ENCODE peak calls at places on chromosomes 11 and 22, in seven cellular contexts. K is foreskin fibroblast, Q is astrocyte of the cerebellum, B is lung, R is choroid plexus epithelial cell, M is OCI-LY7, L is PC-3. G is an unnamed sample.

GRCh38 chr22:23180893-23181762 is 819 bp downstream of the BCR start:
- DNase-seq in K (no peak), Q (no peak), B (no peak), R (no peak), M (peak; percentile 43), L (peak; percentile 17), G (no peak)

GRCh38 chr11:4418403-4418802 is 24.9 kb upstream of the TRIM21 start:
- DNase-seq in K (no peak), Q (no peak), B (no peak), R (no peak), M (no peak), L (no peak), G (no peak)

GRCh38 chr11:76674517-76675400 is 4.2 kb upstream of the LRRC32 start:
- DNase-seq in K (no peak), Q (no peak), B (no peak), R (no peak), M (peak; percentile 88), L (no peak), G (no peak)

GRCh38 chr11:58805065-58805464 is 39.4 kb downstream of the GLYATL2 start:
- DNase-seq in K (peak; percentile 2), Q (no peak), B (no peak), R (no peak), M (no peak), L (peak; percentile 82), G (no peak)

GRCh38 chr11:25566298-25567200 is 765.4 kb upstream of the ANO3 start:
- DNase-seq in K (no peak), Q (no peak), B (peak; percentile 50), R (peak; percentile 37), M (no peak), L (no peak), G (no peak)

GRCh38 chr11:45097721-45098493 is 48.5 kb upstream of the PRDM11 start:
- DNase-seq in K (no peak), Q (peak; percentile 27), B (peak; percentile 56), R (peak; percentile 56), M (peak; percentile 65), L (peak; percentile 49), G (peak; percentile 79)

GRCh38 chr11:798093-798713 is at the start of gene SLC25A22:
- DNase-seq in K (peak; percentile 71), Q (no peak), B (peak; percentile 79), R (peak; percentile 79), M (peak; percentile 88), L (peak; percentile 84), G (peak; percentile 64)

GRCh38 chr22:31488988-31489617 is 539 bp downstream of the EIF4ENIF1 start:
- DNase-seq in K (peak; percentile 18), Q (no peak), B (peak; percentile 29), R (peak; percentile 28), M (peak; percentile 52), L (peak; percentile 4), G (peak; percentile 19)

GRCh38 chr22:23219317-23219716 is 39.0 kb downstream of the BCR start:
- DNase-seq in K (no peak), Q (no peak), B (no peak), R (no peak), M (no peak), L (no peak), G (no peak)

GRCh38 chr22:20249797-20250354 is 18.2 kb downstream of the RTN4R start:
- DNase-seq in K (no peak), Q (peak; percentile 19), B (no peak), R (peak; percentile 46), M (no peak), L (no peak), G (peak; percentile 29)

GRCh38 chr11:18495703-18496102 is 31.0 kb downstream of the TSG101 start:
- DNase-seq in K (no peak), Q (no peak), B (no peak), R (no peak), M (no peak), L (no peak), G (no peak)

GRCh38 chr11:18493310-18493709 is 33.4 kb downstream of the TSG101 start:
- DNase-seq in K (no peak), Q (no peak), B (no peak), R (no peak), M (no peak), L (peak; percentile 81), G (no peak)

GRCh38 chr11:18498039-18498438 is 28.7 kb downstream of the TSG101 start:
- DNase-seq in K (no peak), Q (no peak), B (no peak), R (no peak), M (no peak), L (no peak), G (no peak)

GRCh38 chr11:18492888-18493287 is 33.9 kb downstream of the TSG101 start:
- DNase-seq in K (no peak), Q (no peak), B (no peak), R (peak; percentile 51), M (no peak), L (peak; percentile 52), G (no peak)

DNA sequence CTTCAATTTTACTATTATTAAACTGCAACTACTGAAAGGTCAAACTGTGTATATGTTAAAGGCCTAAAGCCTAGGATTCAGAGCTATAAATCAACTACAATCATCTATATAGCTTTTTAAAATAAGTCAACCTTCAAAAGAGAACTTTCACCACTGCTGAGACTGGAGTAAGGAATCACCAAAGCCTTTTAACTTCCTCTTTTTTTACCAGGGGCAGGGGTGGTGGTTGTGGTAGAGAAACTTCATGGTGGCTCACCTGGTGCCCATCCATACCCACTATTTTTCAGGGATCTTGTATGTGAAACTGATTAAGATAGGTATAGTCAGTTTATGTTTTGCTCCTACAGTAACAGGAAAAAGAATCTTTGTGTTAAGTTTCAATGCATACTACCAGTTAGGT is 31.5 kb downstream of the TSG101 start:
- DNase-seq in K (no peak), Q (no peak), B (no peak), R (no peak), M (peak; percentile 8), L (no peak), G (no peak)
- H3K4me3 ChIP-seq in K (no peak overlapping the region), Q (no peak overlapping the region), B (no peak overlapping the region), R (no peak overlapping the region), M (no peak overlapping the region), L (no peak overlapping the region), G (no peak overlapping the region)

GRCh38 chr22:29661355-29661754 is 57.9 kb downstream of the NF2 start:
- DNase-seq in K (peak; percentile 48), Q (no peak), B (no peak), R (no peak), M (no peak), L (no peak), G (no peak)
- H3K4me3 ChIP-seq in K (no peak overlapping the region), Q (no peak overlapping the region), B (no peak overlapping the region), R (no peak overlapping the region), M (no peak overlapping the region), L (no peak overlapping the region), G (no peak overlapping the region)

DNA sequence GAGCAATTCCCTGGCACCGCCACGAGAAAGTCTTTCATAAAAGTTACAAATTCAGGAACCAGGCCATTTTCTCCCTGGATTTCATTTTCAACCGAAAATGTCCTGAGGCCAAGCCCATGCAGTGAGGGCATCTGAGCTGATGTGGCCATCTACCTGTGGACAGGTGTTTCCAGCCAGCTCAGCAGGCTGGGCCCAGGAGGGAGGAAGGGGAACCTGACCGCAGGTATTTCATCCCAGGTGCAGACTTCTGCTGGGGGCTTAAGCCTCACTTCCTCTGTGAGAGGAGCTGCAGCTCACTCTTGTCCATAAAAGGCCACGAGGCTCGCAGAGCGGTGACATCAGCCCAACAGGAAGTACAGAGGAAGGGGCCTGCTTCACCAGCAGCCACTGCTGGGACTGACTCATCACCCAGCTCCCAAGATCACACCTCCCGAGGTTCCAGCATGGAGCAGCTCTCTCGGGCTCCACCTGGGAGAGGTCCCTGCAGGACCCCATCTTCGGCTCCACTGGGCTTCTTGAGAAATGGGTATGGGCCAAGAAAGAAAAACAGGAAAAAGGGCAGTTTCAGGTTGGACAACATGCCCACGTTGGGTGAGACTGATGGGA is 56.4 kb downstream of the MYH9 start:
- DNase-seq in K (peak; percentile 96), Q (peak; percentile 77), B (peak; percentile 79), R (peak; percentile 94), M (peak; percentile 91), L (peak; percentile 96), G (peak; percentile 80)
- H3K4me3 ChIP-seq in K (no peak overlapping the region), Q (no peak overlapping the region), B (no peak overlapping the region), R (no peak overlapping the region), M (peak overlapping the region; percentile 60), L (peak overlapping the region; percentile 33), G (no peak overlapping the region)

GRCh38 chr11:27719575-27719925 is 19.3 kb upstream of the BDNF start:
- DNase-seq in K (no peak), Q (no peak), B (no peak), R (no peak), M (no peak), L (no peak), G (no peak)

GRCh38 chr11:27718346-27718852 is 18.1 kb upstream of the BDNF start:
- DNase-seq in K (peak; percentile 80), Q (no peak), B (no peak), R (peak; percentile 93), M (no peak), L (peak; percentile 79), G (no peak)

GRCh38 chr11:27717801-27718229 is 17.6 kb upstream of the BDNF start:
- DNase-seq in K (no peak), Q (no peak), B (no peak), R (peak; percentile 41), M (no peak), L (no peak), G (no peak)

GRCh38 chr11:27720277-27720830 is 20.1 kb upstream of the BDNF start:
- DNase-seq in K (no peak), Q (no peak), B (no peak), R (peak; percentile 69), M (no peak), L (peak; percentile 28), G (no peak)

GRCh38 chr11:27718853-27719574 is 18.8 kb upstream of the BDNF start:
- DNase-seq in K (peak; percentile 39), Q (no peak), B (no peak), R (peak; percentile 57), M (no peak), L (peak; percentile 47), G (no peak)
- H3K4me3 ChIP-seq in K (peak overlapping the region; percentile 71), Q (peak overlapping the region; percentile 72), B (no peak overlapping the region), R (peak overlapping the region; percentile 69), M (no peak overlapping the region), L (peak overlapping the region; percentile 97), G (peak overlapping the region; percentile 17)

DNA sequence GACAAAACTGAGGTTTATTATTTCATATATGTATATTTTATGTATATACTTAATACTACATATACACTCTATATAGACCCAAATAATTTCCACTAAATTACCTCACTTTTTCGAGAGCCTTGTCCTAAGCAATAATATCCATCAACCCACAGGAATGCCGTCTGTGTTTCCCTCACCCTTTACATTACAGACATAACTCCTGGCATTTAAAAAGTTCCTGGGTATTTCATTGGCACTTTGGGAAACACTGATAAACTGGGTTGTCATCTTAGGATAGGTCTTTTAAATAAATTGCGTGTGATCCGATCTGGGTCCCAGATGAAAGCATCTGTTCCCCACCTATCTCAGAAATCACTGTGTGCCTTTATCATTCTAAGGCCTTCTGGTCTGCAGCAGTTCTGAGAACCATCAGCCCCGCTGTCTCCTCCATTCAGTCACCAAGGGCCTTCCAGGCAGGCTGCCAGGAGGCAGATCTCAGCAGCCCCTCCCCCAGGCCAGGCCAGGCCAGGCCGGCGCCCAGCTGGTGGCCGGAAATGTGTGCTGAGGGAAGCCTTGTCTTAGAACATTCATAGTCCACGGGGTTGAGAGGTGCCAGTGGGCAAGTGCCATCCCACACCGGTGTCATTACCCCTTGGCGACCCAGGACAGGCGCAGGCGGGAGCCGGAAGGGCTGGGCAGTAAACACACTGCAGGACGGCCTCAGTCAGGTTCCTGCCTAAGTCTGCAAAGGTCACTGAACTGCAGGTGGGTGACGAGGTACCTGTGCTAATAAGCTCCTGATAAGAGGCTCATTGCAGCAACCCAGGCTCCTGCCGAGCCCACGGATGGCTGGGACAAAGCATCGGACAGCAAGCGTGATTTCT is 3.3 kb downstream of the FGF19 start:
- DNase-seq in K (peak; percentile 46), Q (peak; percentile 11), B (peak; percentile 66), R (peak; percentile 77), M (no peak), L (peak; percentile 67), G (no peak)
- H3K4me3 ChIP-seq in K (no peak overlapping the region), Q (no peak overlapping the region), B (no peak overlapping the region), R (no peak overlapping the region), M (no peak overlapping the region), L (no peak overlapping the region), G (no peak overlapping the region)